ENCODE peak calls at places on chromosome 4, in four cellular contexts. K is heart right ventricle, U is NCI-H69, Z is ACHN. S is an unnamed sample.

GRCh38 chr4:74933562-74934015 is 673 bp downstream of the PARM1 start:
- DNase-seq in K (peak; percentile 16), U (peak; percentile 54), Z (no peak), S (no peak)

GRCh38 chr4:121200795-121201472 is 36.8 kb upstream of the TNIP3 start:
- DNase-seq in K (no peak), U (no peak), Z (no peak), S (no peak)

GRCh38 chr4:8708401-8709021 is 115.9 kb downstream of the CPZ start:
- DNase-seq in K (no peak), U (no peak), Z (no peak), S (no peak)

GRCh38 chr4:6582889-6583504 is 8.0 kb downstream of the MAN2B2 start:
- DNase-seq in K (no peak), U (peak; percentile 21), Z (peak; percentile 30), S (peak; percentile 61)

GRCh38 chr4:145544998-145545397 is 63.3 kb downstream of the SMAD1 start:
- DNase-seq in K (no peak), U (no peak), Z (no peak), S (no peak)

GRCh38 chr4:122833999-122834398 is 7.4 kb downstream of the FGF2 start:
- DNase-seq in K (no peak), U (no peak), Z (no peak), S (no peak)

GRCh38 chr4:183328832-183329231 is 6.6 kb upstream of the CLDN24 start:
- DNase-seq in K (no peak), U (no peak), Z (no peak), S (no peak)

GRCh38 chr4:74964311-74964710 is 31.4 kb downstream of the PARM1 start:
- DNase-seq in K (no peak), U (no peak), Z (no peak), S (no peak)

GRCh38 chr4:189659302-189659701 is 281.4 kb upstream of the FRG1 start:
- DNase-seq in K (no peak), U (no peak), Z (no peak), S (no peak)

GRCh38 chr4:78320353-78320935 is 231.1 kb upstream of the ANXA3 start:
- DNase-seq in K (no peak), U (no peak), Z (no peak), S (no peak)

GRCh38 chr4:86484241-86484640 is 109.9 kb upstream of the PTPN13 start:
- DNase-seq in K (no peak), U (no peak), Z (no peak), S (no peak)

GRCh38 chr4:89403826-89404225 is 96.2 kb upstream of the GPRIN3 start:
- DNase-seq in K (no peak), U (no peak), Z (no peak), S (no peak)

GRCh38 chr4:140691369-140691768 is 64.8 kb downstream of the TBC1D9 start:
- DNase-seq in K (no peak), U (peak; percentile 52), Z (no peak), S (peak; percentile 1)

GRCh38 chr4:86452323-86452995 is 92.6 kb upstream of the MAPK10 start:
- DNase-seq in K (peak; percentile 12), U (peak; percentile 69), Z (no peak), S (no peak)

GRCh38 chr4:17356926-17357325 is 155.0 kb downstream of the QDPR start:
- DNase-seq in K (no peak), U (no peak), Z (no peak), S (no peak)

GRCh38 chr4:129046055-129046959 is 47.0 kb downstream of the SCLT1 start:
- DNase-seq in K (no peak), U (no peak), Z (no peak), S (no peak)

GRCh38 chr4:169238445-169238844 is 32.3 kb downstream of the SH3RF1 start:
- DNase-seq in K (peak; percentile 11), U (peak; percentile 73), Z (no peak), S (no peak)

GRCh38 chr4:71487324-71487677 is 148.5 kb downstream of the SLC4A4 start:
- DNase-seq in K (no peak), U (no peak), Z (no peak), S (peak; percentile 9)

GRCh38 chr4:39591290-39591689 is 47.4 kb downstream of the SMIM14 start:
- DNase-seq in K (no peak), U (peak; percentile 29), Z (no peak), S (peak; percentile 59)

GRCh38 chr4:69610484-69610883 is 29.0 kb downstream of the UGT2A2 start:
- DNase-seq in K (no peak), U (no peak), Z (no peak), S (no peak)

GRCh38 chr4:150082241-150082640 is 4.0 kb downstream of the DCLK2 start:
- DNase-seq in K (no peak), U (peak; percentile 30), Z (no peak), S (no peak)

GRCh38 chr4:100982345-100982744 is 365.0 kb downstream of the PPP3CA start:
- DNase-seq in K (no peak), U (peak; percentile 30), Z (no peak), S (no peak)

GRCh38 chr4:148469938-148470337 is 27.7 kb upstream of the NR3C2 start:
- DNase-seq in K (no peak), U (no peak), Z (no peak), S (no peak)

GRCh38 chr4:142544014-142544413 is 302.1 kb downstream of the INPP4B start:
- DNase-seq in K (no peak), U (no peak), Z (no peak), S (no peak)

GRCh38 chr4:37953620-37954325 is 6.4 kb upstream of the PTTG2 start:
- DNase-seq in K (no peak), U (no peak), Z (no peak), S (no peak)

GRCh38 chr4:94452476-94453300 is 946 bp downstream of the PDLIM5 start:
- DNase-seq in K (peak; percentile 90), U (peak; percentile 68), Z (peak; percentile 84), S (peak; percentile 66)

GRCh38 chr4:23654791-23655190 is 235.1 kb downstream of the PPARGC1A start:
- DNase-seq in K (no peak), U (no peak), Z (peak; percentile 25), S (no peak)

GRCh38 chr4:70721747-70722146 is at the start of gene RUFY3:
- DNase-seq in K (peak; percentile 70), U (peak; percentile 60), Z (peak; percentile 75), S (peak; percentile 86)

GRCh38 chr4:64250061-64250460 is 159.2 kb downstream of the TECRL start:
- DNase-seq in K (no peak), U (no peak), Z (no peak), S (no peak)

GRCh38 chr4:40395166-40395900 is 60.2 kb downstream of the CHRNA9 start:
- DNase-seq in K (no peak), U (peak; percentile 48), Z (no peak), S (no peak)

GRCh38 chr4:39042365-39042764 is 10.2 kb upstream of the TMEM156 start:
- DNase-seq in K (no peak), U (no peak), Z (no peak), S (no peak)

GRCh38 chr4:6471303-6472007 is 959 bp downstream of the PPP2R2C start:
- DNase-seq in K (no peak), U (no peak), Z (peak; percentile 19), S (no peak)

GRCh38 chr4:152534541-152535231 is 1.2 kb downstream of the FBXW7 start:
- DNase-seq in K (peak; percentile 26), U (peak; percentile 51), Z (peak; percentile 43), S (peak; percentile 1)

GRCh38 chr4:72418458-72418857 is 150.6 kb downstream of the ADAMTS3 start:
- DNase-seq in K (peak; percentile 45), U (peak; percentile 15), Z (peak; percentile 28), S (peak; percentile 69)